ENCODE peak calls at places on chromosomes 5 and 9, in four cellular contexts. One of them, this sample, is unnamed.

GRCh38 chr9:86644315-86645034 is 290.3 kb upstream of the TUT7 start:
- DNase-seq in HCT116: no peak
- DNase-seq in thyroid gland: no peak
- DNase-seq in pancreas: no peak
- DNase-seq in this sample: no peak

GRCh38 chr5:14504332-14504727 is 77.3 kb upstream of the OTULINL start:
- DNase-seq in HCT116: no peak
- DNase-seq in thyroid gland: no peak
- DNase-seq in pancreas: no peak
- DNase-seq in this sample: no peak

GRCh38 chr5:141677415-141677814 is 4.6 kb downstream of the ARAP3 start:
- DNase-seq in HCT116: no peak
- DNase-seq in thyroid gland: no peak
- DNase-seq in pancreas: no peak
- DNase-seq in this sample: no peak

GRCh38 chr5:15383469-15383868 is 116.5 kb upstream of the FBXL7 start:
- DNase-seq in HCT116: no peak
- DNase-seq in thyroid gland: no peak
- DNase-seq in pancreas: no peak
- DNase-seq in this sample: no peak

GRCh38 chr9:94639045-94639995 is at the start of gene FBP1:
- DNase-seq in HCT116: no peak
- DNase-seq in thyroid gland: peak
- DNase-seq in pancreas: peak
- DNase-seq in this sample: no peak

GRCh38 chr9:112520069-112520468 is 33.4 kb downstream of the KIAA1958 start:
- DNase-seq in HCT116: no peak
- DNase-seq in thyroid gland: no peak
- DNase-seq in pancreas: no peak
- DNase-seq in this sample: no peak

GRCh38 chr5:26700759-26701384 is 337.5 kb downstream of the CDH9 start:
- DNase-seq in HCT116: no peak
- DNase-seq in thyroid gland: no peak
- DNase-seq in pancreas: no peak
- DNase-seq in this sample: no peak

GRCh38 chr9:109716631-109717030 is 63.4 kb upstream of the PALM2AKAP2 start:
- DNase-seq in HCT116: no peak
- DNase-seq in thyroid gland: no peak
- DNase-seq in pancreas: no peak
- DNase-seq in this sample: no peak

GRCh38 chr9:108615152-108615551 is 240.6 kb downstream of the ACTL7B start:
- DNase-seq in HCT116: no peak
- DNase-seq in thyroid gland: no peak
- DNase-seq in pancreas: no peak
- DNase-seq in this sample: no peak

GRCh38 chr5:68086857-68087256 is 128.7 kb upstream of the PIK3R1 start:
- DNase-seq in HCT116: no peak
- DNase-seq in thyroid gland: no peak
- DNase-seq in pancreas: no peak
- DNase-seq in this sample: no peak

GRCh38 chr5:117242028-117242427 is 667.4 kb upstream of the SEMA6A start:
- DNase-seq in HCT116: no peak
- DNase-seq in thyroid gland: no peak
- DNase-seq in pancreas: no peak
- DNase-seq in this sample: no peak

GRCh38 chr5:22651355-22651754 is 201.8 kb downstream of the CDH12 start:
- DNase-seq in HCT116: no peak
- DNase-seq in thyroid gland: no peak
- DNase-seq in pancreas: no peak
- DNase-seq in this sample: no peak

GRCh38 chr5:50665091-50665490 is 1.3 kb upstream of the PARP8 start:
- DNase-seq in HCT116: no peak
- DNase-seq in thyroid gland: no peak
- DNase-seq in pancreas: no peak
- DNase-seq in this sample: no peak

GRCh38 chr5:3896098-3896497 is 300.5 kb downstream of the IRX1 start:
- DNase-seq in HCT116: no peak
- DNase-seq in thyroid gland: no peak
- DNase-seq in pancreas: no peak
- DNase-seq in this sample: no peak

GRCh38 chr5:100647461-100648230 is 112.5 kb downstream of the FAM174A start:
- DNase-seq in HCT116: no peak
- DNase-seq in thyroid gland: peak
- DNase-seq in pancreas: peak
- DNase-seq in this sample: peak

GRCh38 chr5:157827429-157827828 is 31.5 kb downstream of the CLINT1 start:
- DNase-seq in HCT116: no peak
- DNase-seq in thyroid gland: no peak
- DNase-seq in pancreas: no peak
- DNase-seq in this sample: no peak

GRCh38 chr5:122030251-122030650 is 47.8 kb downstream of the LOX start:
- DNase-seq in HCT116: no peak
- DNase-seq in thyroid gland: no peak
- DNase-seq in pancreas: no peak
- DNase-seq in this sample: no peak

GRCh38 chr5:169914766-169915165 is 65.5 kb downstream of the INSYN2B start:
- DNase-seq in HCT116: no peak
- DNase-seq in thyroid gland: peak
- DNase-seq in pancreas: no peak
- DNase-seq in this sample: no peak

GRCh38 chr5:90898330-90899013 is 339.9 kb downstream of the ADGRV1 start:
- DNase-seq in HCT116: no peak
- DNase-seq in thyroid gland: no peak
- DNase-seq in pancreas: no peak
- DNase-seq in this sample: no peak

GRCh38 chr5:2102821-2103776 is 220.4 kb upstream of the IRX4 start:
- DNase-seq in HCT116: no peak
- DNase-seq in thyroid gland: no peak
- DNase-seq in pancreas: no peak
- DNase-seq in this sample: no peak

GRCh38 chr9:111400564-111400898 is 70.5 kb upstream of the OR2K2 start:
- DNase-seq in HCT116: no peak
- DNase-seq in thyroid gland: no peak
- DNase-seq in pancreas: no peak
- DNase-seq in this sample: no peak

GRCh38 chr5:176697929-176698520 is 50.7 kb downstream of the TSPAN17 start:
- DNase-seq in HCT116: no peak
- DNase-seq in thyroid gland: no peak
- DNase-seq in pancreas: no peak
- DNase-seq in this sample: no peak

GRCh38 chr9:99039388-99040182 is 65.3 kb upstream of the TGFBR1 start:
- DNase-seq in HCT116: no peak
- DNase-seq in thyroid gland: no peak
- DNase-seq in pancreas: no peak
- DNase-seq in this sample: no peak

GRCh38 chr5:117414926-117415325 is 840.3 kb upstream of the SEMA6A start:
- DNase-seq in HCT116: no peak
- DNase-seq in thyroid gland: no peak
- DNase-seq in pancreas: no peak
- DNase-seq in this sample: no peak

GRCh38 chr9:134782921-134783698 is 97.5 kb upstream of the FCN2 start:
- DNase-seq in HCT116: no peak
- DNase-seq in thyroid gland: no peak
- DNase-seq in pancreas: no peak
- DNase-seq in this sample: no peak

GRCh38 chr5:80707645-80708044 is 52.9 kb upstream of the DHFR start:
- DNase-seq in HCT116: no peak
- DNase-seq in thyroid gland: no peak
- DNase-seq in pancreas: no peak
- DNase-seq in this sample: no peak

GRCh38 chr9:122076117-122076516 is 17.0 kb downstream of the TTLL11 start:
- DNase-seq in HCT116: no peak
- DNase-seq in thyroid gland: no peak
- DNase-seq in pancreas: no peak
- DNase-seq in this sample: no peak
- H3K27ac ChIP-seq in HCT116: no peak
- H3K27ac ChIP-seq in thyroid gland: no peak
- H3K27ac ChIP-seq in pancreas: no peak
- H3K27ac ChIP-seq in this sample: no peak

GRCh38 chr9:9970514-9970913 is 642.3 kb downstream of the PTPRD start:
- DNase-seq in HCT116: no peak
- DNase-seq in thyroid gland: no peak
- DNase-seq in pancreas: no peak
- DNase-seq in this sample: no peak
- H3K27ac ChIP-seq in HCT116: no peak
- H3K27ac ChIP-seq in thyroid gland: no peak
- H3K27ac ChIP-seq in pancreas: no peak
- H3K27ac ChIP-seq in this sample: no peak

GRCh38 chr5:34751807-34752736 is 86.9 kb upstream of the TTC23L start:
- DNase-seq in HCT116: no peak
- DNase-seq in thyroid gland: no peak
- DNase-seq in pancreas: no peak
- DNase-seq in this sample: no peak

GRCh38 chr5:34758514-34758913 is 80.5 kb upstream of the TTC23L start:
- DNase-seq in HCT116: no peak
- DNase-seq in thyroid gland: no peak
- DNase-seq in pancreas: no peak
- DNase-seq in this sample: no peak

GRCh38 chr5:34762321-34762871 is 76.6 kb upstream of the TTC23L start:
- DNase-seq in HCT116: no peak
- DNase-seq in thyroid gland: no peak
- DNase-seq in pancreas: no peak
- DNase-seq in this sample: no peak

DNA sequence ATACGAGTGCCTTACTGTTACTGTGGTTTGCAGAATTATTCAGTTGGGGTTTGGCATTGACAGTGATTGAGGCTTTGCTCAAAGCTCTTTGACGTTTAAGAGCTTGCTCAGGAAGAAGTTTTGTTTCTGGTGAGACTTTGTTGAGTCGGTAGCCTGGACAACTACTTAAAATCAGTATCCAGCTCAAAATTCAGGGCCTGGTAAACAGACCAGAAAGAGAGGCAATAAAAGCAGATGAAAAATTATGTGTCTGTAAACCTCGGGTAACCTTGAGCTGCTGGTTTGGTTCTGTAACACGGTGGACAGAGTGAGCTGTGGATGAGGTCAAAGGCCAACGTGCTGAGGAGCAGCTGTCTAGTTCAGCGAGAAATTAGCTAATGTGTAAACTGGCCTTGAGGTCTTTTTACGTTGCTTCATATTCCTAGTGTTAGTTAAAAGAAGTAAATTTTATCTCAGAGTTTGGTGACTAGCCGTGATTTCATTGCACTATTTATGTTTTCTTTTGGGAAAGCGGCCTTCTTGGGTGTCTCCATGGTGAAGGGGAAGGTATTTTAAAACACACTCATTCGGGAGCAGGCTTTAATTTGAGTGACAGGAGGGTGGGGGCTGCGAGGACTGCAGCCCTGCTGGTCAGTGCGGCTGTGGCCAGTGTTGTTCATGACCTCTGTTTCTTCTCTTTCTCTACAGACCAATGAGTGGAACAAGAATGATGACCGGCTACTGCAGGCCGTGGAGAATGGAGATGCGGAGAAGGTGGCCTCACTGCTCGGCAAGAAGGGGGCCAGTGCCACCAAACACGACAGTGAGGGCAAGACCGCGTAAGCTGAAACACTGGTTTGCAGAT is 82.0 kb upstream of the TTC23L start:
- DNase-seq in HCT116: no peak
- DNase-seq in thyroid gland: no peak
- DNase-seq in pancreas: no peak
- DNase-seq in this sample: no peak
- H3K27ac ChIP-seq in HCT116: no peak
- H3K27ac ChIP-seq in thyroid gland: no peak
- H3K27ac ChIP-seq in pancreas: no peak
- H3K27ac ChIP-seq in this sample: no peak

GRCh38 chr9:72551306-72551705 is 29.9 kb downstream of the TMC1 start:
- DNase-seq in HCT116: no peak
- DNase-seq in thyroid gland: no peak
- DNase-seq in pancreas: no peak
- DNase-seq in this sample: no peak
- H3K27ac ChIP-seq in HCT116: no peak
- H3K27ac ChIP-seq in thyroid gland: no peak
- H3K27ac ChIP-seq in pancreas: no peak
- H3K27ac ChIP-seq in this sample: no peak

DNA sequence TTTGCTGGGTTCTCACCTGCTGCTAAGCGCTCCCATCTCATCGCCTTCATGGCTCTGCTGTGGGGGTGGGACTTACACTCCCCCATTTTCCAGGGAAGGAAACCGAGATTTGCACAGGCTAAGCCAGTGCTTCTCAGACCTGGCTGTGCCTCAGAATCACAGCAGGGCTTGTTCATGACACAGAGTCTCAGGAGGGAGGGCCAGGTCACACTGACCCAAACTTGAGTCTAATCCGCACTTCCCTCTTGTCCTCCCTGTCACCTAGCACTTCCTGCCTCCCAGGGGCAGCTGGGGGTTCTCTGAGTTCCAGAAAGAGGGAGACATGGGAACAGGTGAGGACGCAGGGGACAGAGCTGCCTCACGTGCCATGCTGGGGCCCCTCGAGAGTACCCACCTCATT is 15.6 kb upstream of the IER5L start:
- DNase-seq in HCT116: no peak
- DNase-seq in thyroid gland: no peak
- DNase-seq in pancreas: no peak
- DNase-seq in this sample: no peak
- H3K27ac ChIP-seq in HCT116: no peak
- H3K27ac ChIP-seq in thyroid gland: no peak
- H3K27ac ChIP-seq in pancreas: no peak
- H3K27ac ChIP-seq in this sample: no peak

DNA sequence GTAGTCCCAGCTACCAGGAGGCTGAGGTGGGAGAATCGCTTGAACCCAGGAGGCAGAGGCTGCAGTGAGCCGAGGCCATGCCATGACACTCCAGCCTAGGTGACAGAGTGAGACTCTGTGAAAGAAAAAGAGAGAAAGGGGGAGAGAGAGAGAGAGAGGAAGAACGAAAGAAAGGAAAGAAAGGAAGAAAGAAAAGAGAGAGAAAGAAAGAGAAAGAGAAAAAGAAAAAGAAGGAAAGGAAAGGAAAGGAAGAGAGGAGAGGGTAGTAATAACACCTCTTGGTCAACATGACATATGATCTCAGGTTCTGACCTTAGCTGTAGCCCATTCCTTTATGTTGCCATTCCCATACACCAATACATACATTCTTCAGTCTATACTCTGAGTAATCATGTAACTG is 14.1 kb downstream of the FBXW11 start:
- DNase-seq in HCT116: no peak
- DNase-seq in thyroid gland: no peak
- DNase-seq in pancreas: no peak
- DNase-seq in this sample: no peak
- H3K27ac ChIP-seq in HCT116: no peak
- H3K27ac ChIP-seq in thyroid gland: no peak
- H3K27ac ChIP-seq in pancreas: no peak
- H3K27ac ChIP-seq in this sample: peak